ENCODE peak calls at places on chromosome 13, in ten cellular contexts. U is activated T-helper 2 cell treated with anti-CD3 and anti-CD28 coated beads, Interferon-gamma antibody, Interleukin-2, Interleukin-4, amounts not matched to agents 10 μg/mL and 5 μg/mL and 100 μg/mL, durations not matched to agents 14 hours and 24 hours and 36 hours; J is effector memory CD8-positive, alpha-beta T cell; K is stimulated activated CD4-positive, alpha-beta T cell treated with anti-CD3 and anti-CD28 coated beads, Interleukin-1b, Interleukin-23, amount 100 ng/mL, for 24 hours; Q is anterior cingulate cortex; M is NCI-H526; P is activated T-helper 1 cell treated with anti-CD3 and anti-CD28 coated beads, Interleukin-2, amount 50 U/mL, for 16 hours; W is NCI-H1694; X is T-cell; N is HEK293T. F is an unnamed sample.

GRCh38 chr13:46679369-46680180 is 117.4 kb downstream of the ESD start:
- DNase-seq in W (no peak), M (no peak), Q (no peak), U (peak), K (no peak), X (peak), J (peak), N (no peak), P (no peak), F (peak)

GRCh38 chr13:36323408-36323807 is 22.8 kb downstream of the SPART start:
- DNase-seq in Q (no peak), M (no peak), P (no peak), J (no peak), X (no peak), U (no peak), K (no peak), N (no peak), W (no peak), F (no peak)

GRCh38 chr13:70568571-70568970 is 460.3 kb upstream of the KLHL1 start:
- DNase-seq in M (peak), P (no peak), Q (no peak), N (peak), X (no peak), U (no peak), W (peak), K (no peak), J (no peak), F (peak)

GRCh38 chr13:101757446-101758039 is 305.1 kb downstream of the ITGBL1 start:
- DNase-seq in J (no peak), M (peak), U (no peak), Q (no peak), N (peak), K (no peak), W (peak), P (no peak), X (no peak), F (peak)

GRCh38 chr13:70817571-70817970 is 709.3 kb upstream of the KLHL1 start:
- DNase-seq in P (no peak), N (no peak), W (no peak), M (no peak), J (no peak), K (no peak), X (no peak), Q (no peak), U (no peak), F (no peak)

GRCh38 chr13:87259479-87260083 is 411.6 kb upstream of the SLITRK5 start:
- DNase-seq in P (no peak), K (no peak), J (no peak), Q (no peak), N (peak), U (no peak), W (no peak), M (peak), X (no peak), F (peak)

GRCh38 chr13:95924389-95924994 is 128.7 kb downstream of the UGGT2 start:
- DNase-seq in Q (no peak), U (no peak), K (no peak), J (no peak), W (no peak), P (no peak), X (no peak), N (peak), M (no peak), F (no peak)

GRCh38 chr13:100646030-100646673 is 28.4 kb downstream of the TMTC4 start:
- DNase-seq in P (no peak), W (peak), K (no peak), M (peak), Q (peak), N (peak), X (no peak), J (no peak), U (no peak), F (peak)

GRCh38 chr13:99517984-99518383 is 16.7 kb downstream of the TM9SF2 start:
- DNase-seq in U (no peak), P (no peak), X (no peak), J (no peak), Q (no peak), W (no peak), K (no peak), N (no peak), M (no peak), F (no peak)

GRCh38 chr13:107035778-107036177 is 467.8 kb upstream of the ARGLU1 start:
- DNase-seq in K (no peak), W (no peak), Q (no peak), J (no peak), X (no peak), U (no peak), N (no peak), P (no peak), M (no peak), F (no peak)

GRCh38 chr13:25262261-25262660 is 25.0 kb downstream of the MTMR6 start:
- DNase-seq in W (no peak), K (no peak), Q (no peak), M (no peak), P (no peak), X (no peak), N (no peak), J (no peak), U (no peak), F (no peak)

GRCh38 chr13:113369189-113369588 is 5.3 kb upstream of the GRTP1 start:
- DNase-seq in X (no peak), P (no peak), U (no peak), N (no peak), K (no peak), M (no peak), J (no peak), Q (no peak), W (no peak), F (no peak)

GRCh38 chr13:102846261-102847015 is 606 bp downstream of the ERCC5 start:
- DNase-seq in K (no peak), J (peak), X (peak), M (peak), U (peak), W (peak), N (no peak), Q (peak), P (peak), F (peak)

GRCh38 chr13:43357435-43358065 is 334.2 kb downstream of the DNAJC15 start:
- DNase-seq in N (no peak), U (no peak), Q (no peak), K (no peak), X (no peak), J (no peak), W (no peak), P (no peak), M (no peak), F (no peak)

GRCh38 chr13:32731576-32731975 is 145.3 kb downstream of the PDS5B start:
- DNase-seq in X (no peak), J (no peak), M (no peak), K (no peak), P (no peak), Q (no peak), U (no peak), W (no peak), N (no peak), F (no peak)

F was measured in left kidney.